ENCODE peak calls at places on chromosomes 2 and 18, in ten cellular contexts. Y is MM.1S, I is sigmoid colon, Q is left ventricle myocardium inferior, V is GM13976, X is fibroblast of mammary gland, L is Peyer's patch, N is breast epithelium, W is astrocyte of the spinal cord, M is spleen. S is an unnamed sample.
A peak's percentile ranks its signal among the peaks of the same experiment; 100 is the strongest.

GRCh38 chr18:59159986-59160385 is 20.3 kb downstream of the SEC11C start:
- DNase-seq in Y (no peak), I (no peak), Q (no peak), V (no peak), X (no peak), L (no peak), N (no peak), W (no peak), M (no peak), S (no peak)

GRCh38 chr2:240201861-240202260 is 61.4 kb upstream of the OTOS start:
- DNase-seq in Y (no peak), I (peak; percentile 28), Q (no peak), V (no peak), X (no peak), L (peak; percentile 41), N (no peak), W (no peak), M (peak; percentile 46), S (no peak)

GRCh38 chr18:49565656-49566055 is 3.8 kb downstream of the LIPG start:
- DNase-seq in Y (no peak), I (no peak), Q (peak; percentile 46), V (no peak), X (peak; percentile 38), L (no peak), N (no peak), W (peak; percentile 50), M (no peak), S (no peak)

GRCh38 chr18:23805898-23806297 is 116.6 kb downstream of the LAMA3 start:
- DNase-seq in Y (no peak), I (no peak), Q (no peak), V (no peak), X (peak; percentile 81), L (no peak), N (no peak), W (peak; percentile 63), M (no peak), S (no peak)

GRCh38 chr18:35491689-35492077 is 6.1 kb downstream of the INO80C start:
- DNase-seq in Y (no peak), I (no peak), Q (no peak), V (no peak), X (no peak), L (no peak), N (no peak), W (peak; percentile 49), M (no peak), S (no peak)

GRCh38 chr2:46538393-46538792 is 59.0 kb downstream of the TMEM247 start:
- DNase-seq in Y (no peak), I (no peak), Q (no peak), V (no peak), X (peak; percentile 85), L (no peak), N (no peak), W (no peak), M (no peak), S (no peak)

GRCh38 chr2:62803961-62804360 is 98.4 kb downstream of the EHBP1 start:
- DNase-seq in Y (no peak), I (no peak), Q (no peak), V (no peak), X (no peak), L (no peak), N (no peak), W (no peak), M (no peak), S (no peak)

GRCh38 chr2:239476757-239477565 is 76.1 kb upstream of the HDAC4 start:
- DNase-seq in Y (no peak), I (no peak), Q (no peak), V (no peak), X (no peak), L (no peak), N (no peak), W (no peak), M (peak; percentile 50), S (no peak)

GRCh38 chr2:223055836-223056235 is 3.8 kb downstream of the KCNE4 start:
- DNase-seq in Y (no peak), I (peak; percentile 70), Q (no peak), V (no peak), X (peak; percentile 40), L (no peak), N (no peak), W (peak; percentile 49), M (no peak), S (no peak)

GRCh38 chr2:18623782-18624181 is 34.4 kb upstream of the NT5C1B start:
- DNase-seq in Y (no peak), I (no peak), Q (no peak), V (no peak), X (peak; percentile 82), L (no peak), N (no peak), W (peak; percentile 22), M (no peak), S (no peak)

GRCh38 chr2:22536131-22536530 is 848.8 kb upstream of the KLHL29 start:
- DNase-seq in Y (no peak), I (no peak), Q (no peak), V (no peak), X (peak; percentile 16), L (no peak), N (no peak), W (no peak), M (no peak), S (no peak)

GRCh38 chr2:144015655-144016245 is 504.2 kb downstream of the ZEB2 start:
- DNase-seq in Y (no peak), I (no peak), Q (no peak), V (no peak), X (peak; percentile 95), L (no peak), N (no peak), W (peak; percentile 85), M (no peak), S (no peak)

GRCh38 chr18:62187543-62188378 is 706 bp downstream of the RELCH start:
- DNase-seq in Y (peak; percentile 21), I (no peak), Q (no peak), V (peak; percentile 25), X (peak; percentile 30), L (peak; percentile 48), N (no peak), W (peak; percentile 29), M (no peak), S (no peak)
- TF ChIP-seq CTCF in Y (no peak), I (no peak), Q (no peak), V (no peak), X (peak; percentile 10), L (peak; percentile 5), N (peak; percentile 4), W (no peak), M (no peak), S (peak; percentile 8)

GRCh38 chr2:86213699-86214502 is 14.6 kb downstream of the MRPL35 start:
- DNase-seq in Y (no peak), I (no peak), Q (no peak), V (no peak), X (no peak), L (peak; percentile 42), N (no peak), W (no peak), M (no peak), S (no peak)
- TF ChIP-seq CTCF in Y (no peak), I (no peak), Q (no peak), V (no peak), X (no peak), L (no peak), N (no peak), W (no peak), M (no peak), S (no peak)

GRCh38 chr2:134788417-134788816 is 50.0 kb upstream of the ACMSD start:
- DNase-seq in Y (no peak), I (no peak), Q (no peak), V (no peak), X (no peak), L (no peak), N (no peak), W (no peak), M (no peak), S (no peak)

GRCh38 chr2:134792147-134792546 is 46.3 kb upstream of the ACMSD start:
- DNase-seq in Y (no peak), I (no peak), Q (no peak), V (no peak), X (no peak), L (no peak), N (no peak), W (no peak), M (no peak), S (no peak)

GRCh38 chr2:134785659-134786058 is 52.8 kb upstream of the ACMSD start:
- DNase-seq in Y (no peak), I (no peak), Q (no peak), V (no peak), X (no peak), L (no peak), N (no peak), W (no peak), M (no peak), S (no peak)

GRCh38 chr2:134791606-134792005 is 46.8 kb upstream of the ACMSD start:
- DNase-seq in Y (no peak), I (no peak), Q (no peak), V (no peak), X (no peak), L (no peak), N (no peak), W (no peak), M (no peak), S (no peak)

DNA sequence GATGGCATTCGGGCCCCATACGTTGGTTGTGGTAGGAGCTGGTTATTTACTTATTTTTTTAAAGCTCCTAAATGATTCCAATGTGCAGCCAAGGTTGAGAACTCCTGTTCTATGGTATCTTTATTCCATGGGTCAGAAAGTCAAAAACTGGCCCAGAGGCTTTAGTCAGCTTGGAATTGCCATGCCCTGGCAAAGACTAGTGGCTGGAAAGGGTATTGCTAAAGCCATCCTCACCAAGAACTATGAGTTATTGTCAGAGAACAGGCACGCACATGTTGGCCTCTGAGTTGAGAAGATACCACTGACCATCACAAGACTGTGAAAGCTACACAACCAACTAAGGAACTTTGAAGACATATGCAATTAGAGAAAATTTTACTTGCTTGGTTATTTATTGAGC is 47.9 kb upstream of the ACMSD start:
- DNase-seq in Y (no peak), I (no peak), Q (no peak), V (no peak), X (no peak), L (no peak), N (no peak), W (no peak), M (no peak), S (no peak)
- TF ChIP-seq CTCF in Y (peak; percentile 16), I (no peak), Q (no peak), V (no peak), X (peak; percentile 21), L (no peak), N (no peak), W (no peak), M (no peak), S (no peak)

DNA sequence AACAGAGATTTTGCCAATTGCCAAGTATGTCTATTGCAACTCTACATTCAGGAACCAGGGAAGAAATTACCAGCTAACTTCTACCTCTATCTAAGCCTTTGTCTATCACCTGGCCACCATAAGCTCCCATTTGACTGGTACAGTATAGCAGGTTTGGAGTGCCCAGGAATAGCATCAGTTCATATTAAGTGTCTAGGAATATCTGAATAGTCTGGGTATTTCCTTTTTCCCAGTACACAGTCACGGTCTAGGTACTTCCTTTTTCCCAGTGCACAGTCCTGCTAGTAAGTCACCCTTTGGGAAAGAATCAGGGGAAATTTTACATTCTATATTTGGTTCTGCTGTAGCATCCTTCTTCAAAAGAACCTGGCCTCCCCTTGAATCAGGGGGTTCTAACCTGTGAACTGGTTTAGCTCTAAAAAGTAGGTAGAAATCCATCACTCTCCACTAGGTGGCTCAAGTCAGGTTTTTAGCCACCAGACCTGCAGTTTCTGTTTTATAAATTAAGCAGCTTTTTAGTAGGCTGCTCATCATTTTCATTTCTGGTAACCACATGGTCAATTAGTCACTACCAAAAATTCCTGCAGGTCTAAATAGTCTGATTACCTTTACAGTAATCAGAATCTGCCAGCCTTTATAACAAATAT is 49.3 kb upstream of the DNAJC10 start:
- DNase-seq in Y (peak; percentile 67), I (no peak), Q (no peak), V (peak; percentile 31), X (peak; percentile 46), L (no peak), N (no peak), W (peak; percentile 37), M (no peak), S (peak; percentile 34)
- TF ChIP-seq CTCF in Y (peak; percentile 74), I (no peak), Q (peak; percentile 53), V (no peak), X (peak; percentile 62), L (peak; percentile 36), N (no peak), W (peak; percentile 60), M (peak; percentile 53), S (peak; percentile 59)